ENCODE peak calls at places on chromosomes 12 and 14, in eight cellular contexts. Z is A549, D is heart left ventricle, V is Panc1, W is AG04449, S is fibroblast of the aortic adventitia, G is K562, X is GM12878. O is an unnamed sample.

GRCh38 chr12:49256274-49256637 is 8.6 kb upstream of the TUBA1C start:
- DNase-seq in Z (no peak), D (no peak), V (no peak), W (no peak), S (no peak), G (no peak), X (no peak), O (no peak)

GRCh38 chr14:67131691-67132090 is 57.5 kb upstream of the GARIN2 start:
- DNase-seq in Z (no peak), D (no peak), V (no peak), W (no peak), S (no peak), G (no peak), X (no peak), O (no peak)

GRCh38 chr12:112855375-112855774 is 51.4 kb upstream of the OAS1 start:
- DNase-seq in Z (peak), D (no peak), V (no peak), W (no peak), S (no peak), G (peak), X (no peak), O (peak)

GRCh38 chr12:12686925-12687324 is 9.1 kb downstream of the GPR19 start:
- DNase-seq in Z (no peak), D (no peak), V (no peak), W (peak), S (peak), G (no peak), X (no peak), O (peak)

GRCh38 chr12:46364300-46364696 is 8.3 kb downstream of the SLC38A2 start:
- DNase-seq in Z (no peak), D (no peak), V (no peak), W (no peak), S (no peak), G (no peak), X (no peak), O (no peak)

GRCh38 chr14:55129428-55130193 is 559 bp downstream of the LGALS3 start:
- DNase-seq in Z (peak), D (peak), V (no peak), W (no peak), S (peak), G (peak), X (no peak), O (peak)

GRCh38 chr14:98069712-98070133 is 1202.3 kb downstream of the BCL11B start:
- DNase-seq in Z (peak), D (no peak), V (no peak), W (no peak), S (no peak), G (no peak), X (no peak), O (peak)

GRCh38 chr12:47551426-47551851 is 154.4 kb downstream of the RPAP3 start:
- DNase-seq in Z (no peak), D (peak), V (no peak), W (peak), S (peak), G (no peak), X (no peak), O (peak)

GRCh38 chr12:108696996-108697290 is 34.4 kb downstream of the CORO1C start:
- DNase-seq in Z (no peak), D (no peak), V (no peak), W (no peak), S (no peak), G (no peak), X (no peak), O (no peak)

GRCh38 chr14:76227450-76228050 is 75.8 kb downstream of the GPATCH2L start:
- DNase-seq in Z (peak), D (no peak), V (no peak), W (peak), S (peak), G (no peak), X (no peak), O (peak)

GRCh38 chr12:53235164-53235563 is 3.2 kb upstream of the RARG start:
- DNase-seq in Z (no peak), D (no peak), V (no peak), W (no peak), S (no peak), G (no peak), X (no peak), O (no peak)

DNA sequence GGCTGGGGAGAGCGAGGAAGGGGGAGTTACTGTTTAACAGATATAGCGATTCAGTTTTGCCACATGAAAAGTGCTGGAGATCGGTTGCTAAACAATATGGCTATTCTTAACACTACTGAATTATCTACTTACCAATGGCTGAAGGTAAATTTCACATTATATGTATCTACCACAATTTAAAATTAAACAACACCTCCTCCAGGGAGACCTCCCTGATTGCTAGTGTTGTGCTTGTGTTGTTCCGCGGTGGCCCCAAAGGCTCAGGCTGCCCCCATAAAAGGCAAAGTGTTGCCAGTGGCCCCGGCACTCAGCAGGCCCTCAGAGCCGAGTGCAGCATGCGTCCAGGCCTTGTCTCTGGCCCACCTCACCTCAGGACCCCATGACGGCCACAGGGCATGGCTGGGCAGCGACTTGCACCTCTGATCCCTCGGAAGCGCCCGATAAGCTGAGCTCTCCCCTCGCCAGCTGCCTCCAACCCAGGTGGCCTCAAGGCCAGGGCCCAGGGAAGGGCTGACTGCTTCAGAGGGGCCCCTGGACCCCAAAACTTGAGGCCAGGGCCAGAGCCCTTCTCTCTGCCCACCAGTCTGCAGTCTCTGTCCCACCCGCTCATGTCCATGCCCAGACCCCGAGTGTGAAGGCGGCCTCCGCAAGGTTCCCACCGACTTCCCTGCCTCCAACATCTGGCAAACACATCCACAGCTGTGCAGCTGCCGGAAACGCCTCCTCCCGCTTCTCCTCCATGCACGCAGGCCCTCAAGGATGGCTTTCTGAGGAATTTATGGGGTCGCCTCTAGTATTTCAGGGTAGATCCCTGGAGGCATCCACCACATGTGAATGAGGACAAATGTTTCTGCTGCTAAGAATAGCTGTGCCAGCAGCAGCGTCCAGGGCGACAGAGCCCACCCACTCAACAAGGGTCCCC is 60.0 kb downstream of the NCOR2 start:
- DNase-seq in Z (no peak), D (peak), V (no peak), W (no peak), S (peak), G (no peak), X (no peak), O (peak)
- H3K4me3 ChIP-seq in Z (no peak), D (no peak), V (no peak), W (no peak), S (no peak), G (no peak), X (no peak), O (no peak)

DNA sequence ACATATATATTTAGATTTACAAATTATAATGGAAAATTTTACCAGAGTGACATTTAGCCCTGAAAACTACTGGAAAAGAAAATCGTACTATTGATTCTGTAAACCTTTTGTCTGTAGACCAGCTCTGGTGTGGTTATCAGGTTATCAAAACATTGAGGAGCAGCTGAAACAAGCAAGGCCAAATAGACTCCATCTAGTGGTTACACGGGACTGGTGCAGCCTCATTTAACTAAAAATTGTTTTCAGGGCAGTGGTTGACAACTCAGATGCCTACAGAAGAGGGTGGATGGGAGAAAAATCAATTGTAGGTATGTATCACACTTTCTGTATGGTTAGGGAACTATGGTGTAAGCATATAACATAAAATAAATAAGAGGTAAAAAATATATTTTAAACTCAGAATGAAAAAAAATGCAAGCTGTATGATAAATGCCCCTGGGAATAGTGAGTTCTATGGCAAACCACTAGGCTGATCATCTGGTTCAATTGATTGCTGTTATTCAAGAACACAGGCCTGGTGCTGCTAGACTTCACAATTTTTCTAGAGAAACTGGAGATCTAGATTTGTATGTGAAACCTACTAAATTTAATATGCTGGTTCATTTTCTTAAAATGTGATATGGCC is 51.2 kb downstream of the ACSS3 start:
- DNase-seq in Z (peak), D (peak), V (peak), W (no peak), S (peak), G (peak), X (peak), O (peak)
- TF ChIP-seq CTCF in Z (peak), D (peak), V (peak), W (peak), S (peak), G (peak), X (peak), O (peak)

GRCh38 chr14:21724115-21724973 is 50.7 kb upstream of the OR4E1 start:
- DNase-seq in Z (no peak), D (no peak), V (no peak), W (no peak), S (no peak), G (no peak), X (no peak), O (no peak)

GRCh38 chr14:21734457-21735074 is 60.9 kb upstream of the OR4E1 start:
- DNase-seq in Z (peak), D (no peak), V (peak), W (no peak), S (peak), G (peak), X (peak), O (peak)

GRCh38 chr14:21735200-21735599 is 61.6 kb upstream of the OR4E1 start:
- DNase-seq in Z (no peak), D (no peak), V (no peak), W (no peak), S (no peak), G (no peak), X (no peak), O (no peak)

GRCh38 chr14:21729703-21730212 is 56.1 kb upstream of the OR4E1 start:
- DNase-seq in Z (no peak), D (no peak), V (no peak), W (no peak), S (no peak), G (no peak), X (no peak), O (no peak)
- H3K4me3 ChIP-seq in Z (no peak), D (no peak), V (no peak), W (no peak), S (no peak), G (no peak), X (no peak), O (no peak)

GRCh38 chr12:123268850-123269249 is 2.8 kb downstream of the CDK2AP1 start:
- DNase-seq in Z (no peak), D (no peak), V (no peak), W (no peak), S (no peak), G (no peak), X (no peak), O (no peak)
- TF ChIP-seq CTCF in Z (no peak), D (no peak), V (no peak), W (no peak), S (no peak), G (no peak), X (no peak), O (no peak)

GRCh38 chr14:102593841-102594170 is 1.4 kb downstream of the RCOR1 start:
- DNase-seq in Z (no peak), D (no peak), V (no peak), W (no peak), S (peak), G (no peak), X (no peak), O (no peak)
- H3K4me3 ChIP-seq in Z (peak), D (peak), V (peak), W (peak), S (peak), G (peak), X (peak), O (peak)

GRCh38 chr14:64656986-64657385 is 47.2 kb upstream of the PLEKHG3 start:
- DNase-seq in Z (no peak), D (no peak), V (no peak), W (no peak), S (peak), G (no peak), X (no peak), O (peak)
- TF ChIP-seq CTCF in Z (no peak), D (no peak), V (no peak), W (no peak), S (no peak), G (no peak), X (no peak), O (no peak)

GRCh38 chr14:104801284-104802119 is 601 bp downstream of the ZBTB42 start:
- DNase-seq in Z (no peak), D (no peak), V (no peak), W (no peak), S (no peak), G (no peak), X (no peak), O (no peak)

GRCh38 chr14:104799239-104799599 is 1.7 kb upstream of the ZBTB42 start:
- DNase-seq in Z (no peak), D (no peak), V (no peak), W (no peak), S (no peak), G (no peak), X (no peak), O (no peak)

GRCh38 chr14:104799657-104800599 is 973 bp upstream of the ZBTB42 start:
- DNase-seq in Z (no peak), D (peak), V (no peak), W (no peak), S (peak), G (peak), X (no peak), O (peak)

GRCh38 chr14:104802120-104802912 is 1.4 kb downstream of the ZBTB42 start:
- DNase-seq in Z (no peak), D (no peak), V (no peak), W (no peak), S (no peak), G (no peak), X (no peak), O (no peak)

DNA sequence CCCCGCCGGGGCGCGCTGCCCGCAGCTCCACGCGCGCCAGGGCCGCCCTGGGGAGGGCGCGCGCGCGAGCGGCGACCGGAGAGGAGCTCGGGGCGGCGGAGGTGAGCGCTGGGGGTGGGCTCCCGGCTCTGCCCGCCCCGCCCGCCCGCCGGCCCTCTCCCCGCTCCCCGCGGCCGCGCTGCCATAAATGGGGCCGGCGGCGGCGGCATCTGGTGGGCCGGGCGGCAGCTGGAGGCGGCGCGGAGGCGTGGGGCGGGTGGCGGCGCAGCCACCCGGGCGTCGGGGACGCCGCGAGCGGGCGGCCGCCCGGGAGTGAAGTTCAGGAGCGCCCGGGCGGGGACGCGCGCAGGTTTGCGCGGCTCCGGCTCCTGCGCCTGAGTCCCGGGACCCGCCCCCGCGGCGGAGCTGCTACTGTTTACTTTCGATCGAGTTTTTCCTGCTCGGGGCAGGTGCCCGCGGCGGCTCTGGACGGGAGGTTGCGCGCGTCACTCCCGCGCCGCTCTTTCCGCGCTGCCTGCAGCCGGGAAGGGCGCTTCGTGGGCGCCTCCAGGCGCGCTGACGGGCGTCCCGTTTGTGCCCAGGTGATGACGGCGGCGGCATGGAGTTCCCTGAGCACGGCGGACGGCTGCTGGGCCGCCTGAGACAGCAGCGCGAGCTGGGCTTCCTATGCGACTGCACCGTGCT is at the start of gene ZBTB42:
- DNase-seq in Z (no peak), D (peak), V (no peak), W (no peak), S (peak), G (no peak), X (no peak), O (peak)
- H3K4me3 ChIP-seq in Z (peak), D (peak), V (peak), W (peak), S (peak), G (peak), X (peak), O (peak)

GRCh38 chr12:120737557-120738251 is 12.1 kb downstream of the ACADS start:
- DNase-seq in Z (no peak), D (no peak), V (no peak), W (no peak), S (no peak), G (no peak), X (no peak), O (peak)
- TF ChIP-seq CTCF in Z (no peak), D (peak), V (no peak), W (peak), S (peak), G (peak), X (peak), O (peak)

GRCh38 chr12:116880213-116880816 is 926 bp downstream of the HRK start:
- DNase-seq in Z (no peak), D (no peak), V (no peak), W (no peak), S (peak), G (no peak), X (no peak), O (no peak)

GRCh38 chr12:116881325-116881866 is at the start of gene HRK:
- DNase-seq in Z (no peak), D (peak), V (no peak), W (no peak), S (no peak), G (peak), X (no peak), O (no peak)

GRCh38 chr12:116880817-116881324 is 370 bp downstream of the HRK start:
- DNase-seq in Z (peak), D (peak), V (no peak), W (no peak), S (peak), G (peak), X (no peak), O (no peak)

GRCh38 chr12:116882742-116883141 is 1.5 kb upstream of the HRK start:
- DNase-seq in Z (peak), D (no peak), V (no peak), W (no peak), S (peak), G (no peak), X (no peak), O (peak)

GRCh38 chr12:116881867-116882507 is 746 bp upstream of the HRK start:
- DNase-seq in Z (no peak), D (no peak), V (no peak), W (no peak), S (no peak), G (no peak), X (no peak), O (no peak)
- H3K4me3 ChIP-seq in Z (peak), D (peak), V (peak), W (no peak), S (no peak), G (no peak), X (no peak), O (no peak)

O was measured in cardiac fibroblast.